ENCODE peak calls at places on chromosomes 12 and 14, in four cellular contexts. J is right cardiac atrium; M is uterus; V is CD8-positive, alpha-beta T cell. T is an unnamed sample.

GRCh38 chr14:61323970-61324369 is 2.6 kb downstream of the PRKCH start:
- DNase-seq in J (no peak), M (no peak), V (no peak), T (no peak)

GRCh38 chr12:21648378-21648777 is 9.3 kb downstream of the LDHB start:
- DNase-seq in J (no peak), M (no peak), V (no peak), T (no peak)

GRCh38 chr12:85280138-85280983 is at the start of gene ALX1:
- DNase-seq in J (peak; percentile 36), M (no peak), V (no peak), T (no peak)

GRCh38 chr12:46154221-46154975 is 114.4 kb downstream of the SLC38A1 start:
- DNase-seq in J (no peak), M (no peak), V (no peak), T (no peak)

GRCh38 chr14:56759094-56759493 is 51.2 kb downstream of the OTX2 start:
- DNase-seq in J (no peak), M (no peak), V (no peak), T (no peak)

GRCh38 chr12:47721431-47721973 is 3.8 kb downstream of the ENDOU start:
- DNase-seq in J (no peak), M (no peak), V (no peak), T (no peak)

GRCh38 chr14:27672047-27672446 is 1074.2 kb upstream of the NOVA1 start:
- DNase-seq in J (no peak), M (no peak), V (no peak), T (no peak)

GRCh38 chr12:12807970-12808702 is 5.0 kb upstream of the DDX47 start:
- DNase-seq in J (peak; percentile 82), M (peak; percentile 51), V (peak; percentile 61), T (peak; percentile 34)

GRCh38 chr12:98402671-98403070 is 112.7 kb upstream of the TMPO start:
- DNase-seq in J (no peak), M (no peak), V (no peak), T (no peak)

GRCh38 chr14:68564236-68564825 is 228.5 kb downstream of the ZFP36L1 start:
- DNase-seq in J (peak; percentile 71), M (no peak), V (no peak), T (no peak)

GRCh38 chr12:79891506-79892162 is 43.3 kb downstream of the PPP1R12A start:
- DNase-seq in J (no peak), M (no peak), V (no peak), T (no peak)

GRCh38 chr12:93149228-93149627 is 220.1 kb upstream of the EEA1 start:
- DNase-seq in J (no peak), M (no peak), V (no peak), T (no peak)

GRCh38 chr12:12665194-12665593 is 30.8 kb downstream of the GPR19 start:
- DNase-seq in J (no peak), M (no peak), V (no peak), T (no peak)

GRCh38 chr14:88289214-88289613 is 33.9 kb downstream of the KCNK10 start:
- DNase-seq in J (no peak), M (no peak), V (no peak), T (no peak)

GRCh38 chr12:132205271-132206092 is 61.2 kb downstream of the NOC4L start:
- DNase-seq in J (peak; percentile 33), M (no peak), V (no peak), T (no peak)

GRCh38 chr12:50934981-50935807 is 17.1 kb upstream of the HIGD1C start:
- DNase-seq in J (no peak), M (no peak), V (no peak), T (no peak)

GRCh38 chr14:75126121-75126544 is 715 bp downstream of the NEK9 start:
- DNase-seq in J (no peak), M (no peak), V (no peak), T (peak; percentile 7)

GRCh38 chr14:84959796-84960515 is 570.0 kb upstream of the FLRT2 start:
- DNase-seq in J (no peak), M (no peak), V (no peak), T (no peak)

GRCh38 chr14:59155886-59156285 is 32.6 kb upstream of the DAAM1 start:
- DNase-seq in J (no peak), M (no peak), V (no peak), T (no peak)

GRCh38 chr12:110249716-110250225 is 31.3 kb upstream of the ATP2A2 start:
- DNase-seq in J (peak; percentile 65), M (no peak), V (no peak), T (no peak)

GRCh38 chr12:50659690-50660424 is 104.0 kb upstream of the ATF1 start:
- DNase-seq in J (no peak), M (no peak), V (no peak), T (no peak)

GRCh38 chr12:63206908-63207307 is 55.9 kb upstream of the AVPR1A start:
- DNase-seq in J (peak; percentile 22), M (peak; percentile 50), V (no peak), T (no peak)

GRCh38 chr12:108357834-108358579 is 18.9 kb upstream of the CMKLR1 start:
- DNase-seq in J (no peak), M (no peak), V (no peak), T (no peak)

GRCh38 chr12:87943666-87944065 is 85.5 kb downstream of the C12orf50 start:
- DNase-seq in J (no peak), M (no peak), V (no peak), T (no peak)

GRCh38 chr12:94174576-94174975 is 26.2 kb downstream of the PLXNC1 start:
- DNase-seq in J (peak; percentile 52), M (no peak), V (no peak), T (no peak)

GRCh38 chr12:46181465-46181864 is 87.4 kb downstream of the SLC38A1 start:
- DNase-seq in J (no peak), M (no peak), V (no peak), T (no peak)

GRCh38 chr14:52922059-52922458 is 28.8 kb downstream of the FERMT2 start:
- DNase-seq in J (no peak), M (no peak), V (no peak), T (no peak)

GRCh38 chr14:73198253-73198652 is 39.1 kb upstream of the PAPLN start:
- DNase-seq in J (no peak), M (no peak), V (no peak), T (no peak)

GRCh38 chr12:93827179-93827578 is 150.0 kb downstream of the CRADD start:
- DNase-seq in J (no peak), M (no peak), V (no peak), T (no peak)

GRCh38 chr12:47755655-47756562 is 2.8 kb downstream of the RAPGEF3 start:
- DNase-seq in J (no peak), M (no peak), V (no peak), T (peak; percentile 12)

DNA sequence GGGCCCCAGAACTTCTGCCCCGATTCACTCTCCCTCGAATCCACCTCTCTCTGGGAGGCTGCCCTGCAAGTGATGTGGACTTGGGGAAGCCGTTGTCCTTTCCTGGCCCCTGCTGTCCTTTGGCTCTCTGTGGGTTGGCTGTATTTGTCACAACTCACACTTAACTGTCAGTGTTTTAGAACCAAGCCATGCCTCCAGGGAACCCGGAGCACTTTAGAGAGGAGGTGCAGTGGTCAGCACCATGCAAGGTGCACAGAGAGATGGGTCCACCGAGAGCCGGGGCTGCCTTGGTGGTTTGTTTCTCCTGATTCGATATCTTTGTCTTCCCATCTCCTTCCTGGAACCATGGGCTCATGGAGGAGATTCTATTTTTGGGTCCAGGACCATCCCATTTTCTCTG is 129.5 kb upstream of the RTL1 start:
- DNase-seq in J (no peak), M (no peak), V (no peak), T (no peak)
- H3K27me3 ChIP-seq in J (no peaks in the 10 kb centered on the region), M (no peaks in the 10 kb centered on the region), V (no peaks in the 10 kb centered on the region), T (no peaks in the 10 kb centered on the region)

GRCh38 chr12:76520348-76520747 is 39.2 kb downstream of the OSBPL8 start:
- DNase-seq in J (no peak), M (no peak), V (no peak), T (no peak)
- H3K4me3 ChIP-seq in J (no peak overlapping the region), M (no peak overlapping the region), V (no peak overlapping the region), T (no peak overlapping the region)

DNA sequence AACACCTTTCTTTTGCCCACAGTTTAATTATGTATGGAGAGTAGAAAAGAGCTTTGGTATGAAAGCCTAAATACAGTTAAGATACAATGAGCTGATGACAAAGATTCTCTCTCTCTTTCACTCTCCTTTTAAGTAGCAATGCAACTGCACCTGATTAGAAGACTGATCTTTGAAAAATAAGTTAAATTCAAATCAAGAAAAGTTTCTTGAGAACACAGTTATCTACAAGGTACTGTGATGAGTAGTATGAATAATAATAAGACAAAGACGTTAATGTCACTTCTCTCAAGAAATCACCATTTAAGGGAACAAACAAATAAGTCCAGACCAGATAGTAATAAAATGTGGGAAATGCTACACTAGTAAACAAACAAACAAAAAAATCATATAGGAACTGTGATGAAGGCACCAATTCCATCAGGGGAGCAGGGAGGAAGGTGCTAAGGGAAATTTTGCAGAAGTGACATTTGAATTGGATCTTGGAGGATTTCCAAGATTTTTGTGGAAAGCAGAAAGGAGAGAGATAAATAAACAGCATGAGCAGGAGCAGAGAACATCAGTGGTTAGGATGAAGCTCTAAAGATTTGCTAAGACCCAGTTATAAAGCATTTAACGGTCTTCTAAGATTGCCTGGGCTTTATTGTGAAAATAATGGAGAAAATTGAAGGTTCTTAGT is 65.2 kb upstream of the STK38L start:
- DNase-seq in J (no peak), M (no peak), V (no peak), T (no peak)
- H3K4me1 ChIP-seq in J (no peaks in the 10 kb centered on the region), M (no peaks in the 10 kb centered on the region), V (no peaks in the 10 kb centered on the region), T (no peaks in the 10 kb centered on the region)

DNA sequence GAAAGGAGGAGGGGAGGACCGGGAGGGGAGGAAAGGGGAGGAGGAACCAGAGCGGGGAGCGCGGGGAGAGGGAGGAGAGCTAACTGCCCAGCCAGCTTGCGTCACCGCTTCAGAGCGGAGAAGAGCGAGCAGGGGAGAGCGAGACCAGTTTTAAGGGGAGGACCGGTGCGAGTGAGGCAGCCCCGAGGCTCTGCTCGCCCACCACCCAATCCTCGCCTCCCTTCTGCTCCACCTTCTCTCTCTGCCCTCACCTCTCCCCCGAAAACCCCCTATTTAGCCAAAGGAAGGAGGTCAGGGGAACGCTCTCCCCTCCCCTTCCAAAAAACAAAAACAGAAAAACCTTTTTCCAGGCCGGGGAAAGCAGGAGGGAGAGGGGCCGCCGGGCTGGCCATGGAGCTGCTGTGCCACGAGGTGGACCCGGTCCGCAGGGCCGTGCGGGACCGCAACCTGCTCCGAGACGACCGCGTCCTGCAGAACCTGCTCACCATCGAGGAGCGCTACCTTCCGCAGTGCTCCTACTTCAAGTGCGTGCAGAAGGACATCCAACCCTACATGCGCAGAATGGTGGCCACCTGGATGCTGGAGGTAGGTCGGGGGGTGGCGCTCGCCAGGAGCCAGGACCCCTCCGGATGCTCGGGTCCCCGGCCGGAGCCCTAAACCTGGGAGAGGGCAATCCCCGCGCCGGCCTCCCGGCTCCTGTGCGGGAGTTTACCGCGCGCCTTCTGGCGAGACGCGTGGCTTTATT is at the start of gene CCND2:
- DNase-seq in J (peak; percentile 95), M (peak; percentile 94), V (peak; percentile 73), T (peak; percentile 61)
- H3K27me3 ChIP-seq in J (no peaks in the 10 kb centered on the region), M (no peaks in the 10 kb centered on the region), V (no peaks in the 10 kb centered on the region), T (no peaks in the 10 kb centered on the region)

DNA sequence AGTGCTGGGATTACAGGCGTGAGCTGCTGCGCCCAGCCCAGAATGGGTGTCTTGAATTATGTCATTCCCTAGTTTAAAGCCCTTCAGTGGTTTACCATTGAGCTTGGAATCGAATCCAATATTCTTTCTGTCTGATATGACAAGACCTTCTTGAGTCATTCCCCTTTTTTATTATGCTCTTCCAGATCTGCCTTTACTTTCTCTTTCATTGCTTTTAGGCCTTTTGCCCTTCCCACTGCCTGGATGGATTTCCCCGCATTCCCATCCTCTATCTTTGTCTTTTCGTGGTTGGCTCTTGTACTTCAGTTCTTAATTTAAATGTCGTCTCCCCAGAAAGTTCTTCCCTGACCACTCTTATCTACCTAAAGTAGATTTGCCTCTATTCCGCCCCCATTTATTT is 1.6 kb downstream of the TRAFD1 start:
- DNase-seq in J (no peak), M (no peak), V (no peak), T (no peak)
- H3K4me3 ChIP-seq in J (no peak overlapping the region), M (no peak overlapping the region), V (no peak overlapping the region), T (no peak overlapping the region)